ENCODE peak calls at places on chromosomes 3 and 15, in six cellular contexts. L, X, K, M, N and T are unnamed samples. For H3K4me1, the result is how much of the 10 kb centered on the place peaks cover.

GRCh38 chr3:39383190-39383912 is at the start of gene SLC25A38:
- DNase-seq in L (peak), X (peak), K (peak), M (peak), N (peak), T (peak)

GRCh38 chr3:114527036-114527644 is 233.3 kb downstream of the TIGIT start:
- DNase-seq in L (no peak), X (no peak), K (no peak), M (peak), N (no peak), T (no peak)

GRCh38 chr3:37691213-37691830 is 170.4 kb upstream of the CTDSPL start:
- DNase-seq in L (no peak), X (no peak), K (no peak), M (no peak), N (no peak), T (no peak)

GRCh38 chr15:38651328-38652038 is 86.9 kb upstream of the RASGRP1 start:
- DNase-seq in L (no peak), X (no peak), K (no peak), M (no peak), N (no peak), T (no peak)

GRCh38 chr3:173586176-173586575 is 188.6 kb downstream of the NLGN1 start:
- DNase-seq in L (no peak), X (no peak), K (no peak), M (no peak), N (no peak), T (no peak)

GRCh38 chr3:104873331-104873730 is 493.4 kb upstream of the ALCAM start:
- DNase-seq in L (no peak), X (no peak), K (no peak), M (no peak), N (no peak), T (no peak)

GRCh38 chr3:89504432-89504831 is 397.0 kb downstream of the EPHA3 start:
- DNase-seq in L (no peak), X (no peak), K (no peak), M (no peak), N (no peak), T (no peak)

GRCh38 chr3:124178531-124178930 is 186.6 kb upstream of the ROPN1 start:
- DNase-seq in L (no peak), X (no peak), K (no peak), M (no peak), N (no peak), T (no peak)

GRCh38 chr3:179100652-179101051 is 29.0 kb upstream of the ZMAT3 start:
- DNase-seq in L (no peak), X (no peak), K (no peak), M (no peak), N (peak), T (no peak)

GRCh38 chr3:31952205-31952604 is 28.9 kb downstream of the OSBPL10 start:
- DNase-seq in L (no peak), X (no peak), K (no peak), M (no peak), N (no peak), T (no peak)

GRCh38 chr15:81194723-81195122 is 2.0 kb upstream of the IL16 start:
- DNase-seq in L (no peak), X (no peak), K (no peak), M (no peak), N (no peak), T (no peak)

GRCh38 chr15:22954326-22954725 is 25.8 kb downstream of the CYFIP1 start:
- DNase-seq in L (peak), X (no peak), K (no peak), M (no peak), N (no peak), T (no peak)

GRCh38 chr15:22954798-22955543 is 25.2 kb downstream of the CYFIP1 start:
- DNase-seq in L (peak), X (no peak), K (no peak), M (no peak), N (no peak), T (no peak)

GRCh38 chr15:22956257-22956979 is 23.8 kb downstream of the CYFIP1 start:
- DNase-seq in L (peak), X (peak), K (no peak), M (peak), N (peak), T (no peak)

GRCh38 chr15:22956980-22957264 is 23.2 kb downstream of the CYFIP1 start:
- DNase-seq in L (peak), X (no peak), K (no peak), M (no peak), N (no peak), T (no peak)

GRCh38 chr15:22955544-22956085 is 24.6 kb downstream of the CYFIP1 start:
- DNase-seq in L (peak), X (no peak), K (no peak), M (no peak), N (no peak), T (no peak)
- H3K4me1 ChIP-seq in L (half or more), X (half or more), K (under half), M (under half), N (under half), T (half or more)

GRCh38 chr15:85477730-85478129 is 97.3 kb downstream of the AKAP13 start:
- DNase-seq in L (no peak), X (no peak), K (no peak), M (no peak), N (peak), T (no peak)

GRCh38 chr15:85475317-85475701 is 94.9 kb downstream of the AKAP13 start:
- DNase-seq in L (no peak), X (no peak), K (no peak), M (no peak), N (no peak), T (no peak)

GRCh38 chr15:85475711-85476110 is 95.3 kb downstream of the AKAP13 start:
- DNase-seq in L (no peak), X (no peak), K (no peak), M (no peak), N (no peak), T (no peak)

GRCh38 chr15:85479071-85479647 is 98.8 kb downstream of the AKAP13 start:
- DNase-seq in L (no peak), X (no peak), K (peak), M (no peak), N (peak), T (no peak)

GRCh38 chr15:85477061-85477460 is 96.7 kb downstream of the AKAP13 start:
- DNase-seq in L (no peak), X (no peak), K (no peak), M (no peak), N (no peak), T (no peak)
- H3K4me3 ChIP-seq in L (no peak), X (no peak), K (no peak), M (no peak), N (no peak), T (no peak)

DNA sequence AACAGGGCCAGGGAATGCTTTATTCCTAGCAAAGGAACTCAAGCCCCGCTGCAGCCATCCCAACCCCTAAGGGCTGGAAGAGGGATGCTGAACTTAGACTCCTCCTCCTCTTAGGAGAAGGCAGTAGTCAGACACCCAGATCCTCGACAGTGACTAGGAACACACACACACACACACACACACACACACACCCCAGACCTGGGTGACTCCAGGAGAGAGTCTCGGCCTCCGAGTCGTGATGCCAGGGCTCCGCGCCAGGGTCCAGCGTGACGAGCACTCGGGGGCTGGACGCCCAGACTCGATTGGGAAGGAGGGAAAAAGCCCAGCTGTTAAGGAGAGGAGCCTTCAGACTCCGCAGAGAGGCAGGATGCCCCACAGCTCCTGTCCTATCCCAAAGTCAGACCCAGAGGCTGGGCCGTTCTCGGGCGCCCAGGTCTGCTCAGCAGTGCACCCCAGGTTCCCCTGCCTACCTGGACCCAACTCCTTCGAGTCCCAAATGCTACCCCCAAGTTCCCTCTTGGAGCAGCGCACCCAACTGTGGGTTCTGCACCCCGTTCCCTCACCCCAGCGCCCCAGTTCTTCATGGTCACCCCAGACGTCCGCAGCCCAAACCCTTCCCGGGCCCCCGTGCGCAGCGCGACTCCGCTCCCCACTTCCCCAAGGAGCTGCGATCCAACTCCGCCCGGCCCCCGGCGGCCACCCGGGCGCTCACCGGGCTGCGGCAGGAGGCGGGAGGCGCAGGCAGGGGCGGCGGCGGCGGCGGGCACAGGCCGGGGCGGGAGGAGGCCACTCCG is 421 bp downstream of the BMF start:
- DNase-seq in L (peak), X (peak), K (no peak), M (peak), N (peak), T (peak)
- H3K4me1 ChIP-seq in L (half or more), X (under half), K (under half), M (half or more), N (under half), T (under half)

GRCh38 chr15:93089855-93090305 is 869 bp upstream of the RGMA start:
- DNase-seq in L (peak), X (peak), K (no peak), M (peak), N (no peak), T (no peak)
- H3K4me3 ChIP-seq in L (peak), X (peak), K (no peak), M (peak), N (no peak), T (peak)

DNA sequence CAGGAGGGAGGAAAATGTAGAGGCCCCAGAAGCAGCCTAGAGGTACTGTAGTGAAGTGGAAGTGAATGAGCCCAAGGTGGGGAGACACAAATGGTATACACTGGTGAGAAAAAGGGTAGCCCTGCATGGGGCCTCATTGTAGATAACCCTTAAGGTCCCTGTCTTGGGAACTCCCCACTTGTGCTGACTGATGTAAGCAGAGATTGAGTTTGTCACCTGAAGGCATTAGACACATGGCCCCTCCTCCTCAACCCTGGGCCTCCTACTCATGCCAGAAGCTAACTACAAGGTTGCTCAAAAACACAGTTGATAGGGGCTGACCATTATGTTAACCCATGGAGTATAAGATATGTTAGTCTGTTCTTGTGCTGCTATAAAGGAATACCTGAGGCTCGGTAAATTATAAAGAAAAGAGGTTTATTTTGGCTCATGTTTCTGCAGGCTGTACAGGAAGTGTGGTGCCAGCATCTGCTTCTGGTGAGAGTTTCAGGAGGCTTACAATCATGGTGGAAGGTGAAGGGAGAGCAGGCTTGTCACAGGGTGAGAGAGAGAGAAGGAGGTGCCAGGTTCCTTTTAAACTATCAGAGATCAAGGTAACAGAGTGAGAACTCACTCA is 84.6 kb upstream of the RNU6-1 start:
- DNase-seq in L (no peak), X (no peak), K (no peak), M (no peak), N (no peak), T (no peak)
- H3K4me1 ChIP-seq in L (under half), X (under half), K (under half), M (under half), N (under half), T (under half)

DNA sequence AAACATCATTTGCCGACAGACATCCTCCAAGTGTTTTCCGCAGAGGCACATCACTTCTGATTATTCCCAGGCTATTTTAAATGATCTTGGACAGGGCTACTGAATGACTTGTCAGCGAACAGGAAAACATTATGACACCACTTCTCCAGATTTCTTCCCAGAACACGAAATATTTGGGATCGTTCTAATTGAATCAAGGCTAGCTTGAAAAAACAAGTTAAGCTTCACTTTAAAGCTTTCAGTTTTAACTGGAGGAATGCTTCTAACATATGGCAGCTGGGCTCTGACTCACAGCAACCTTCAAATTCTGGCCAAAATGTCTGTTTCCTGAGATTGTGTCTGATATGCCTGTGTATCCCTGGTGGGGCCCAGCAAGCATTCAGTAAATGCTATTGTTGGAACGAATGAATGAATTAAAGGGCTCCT is 127.0 kb upstream of the ICE2 start:
- DNase-seq in L (no peak), X (no peak), K (no peak), M (no peak), N (peak), T (no peak)
- H3K4me3 ChIP-seq in L (no peak), X (peak), K (no peak), M (no peak), N (no peak), T (no peak)

DNA sequence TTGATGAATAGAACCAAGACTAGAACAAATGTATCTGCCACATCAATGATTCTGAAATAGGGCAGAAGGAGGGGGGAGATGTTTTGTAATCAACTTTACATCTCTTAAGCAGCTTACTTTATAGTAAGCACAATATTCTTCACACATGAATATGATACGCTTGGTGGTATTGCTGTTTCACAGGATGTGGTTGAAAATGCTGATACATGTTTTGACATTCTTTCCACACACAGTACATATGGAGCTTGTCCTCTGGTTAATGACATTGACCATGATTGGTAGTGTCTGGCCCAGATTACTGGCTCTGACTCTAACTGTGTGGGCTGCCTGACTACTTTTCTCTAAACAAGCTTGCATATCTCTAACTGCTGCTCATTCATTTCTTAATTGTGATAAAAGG is 168.9 kb downstream of the KLHL25 start:
- DNase-seq in L (no peak), X (no peak), K (no peak), M (no peak), N (peak), T (no peak)
- H3K4me1 ChIP-seq in L (half or more), X (half or more), K (under half), M (under half), N (under half), T (half or more)

GRCh38 chr15:49423906-49424520 is 971 bp downstream of the FGF7 start:
- DNase-seq in L (no peak), X (no peak), K (no peak), M (no peak), N (no peak), T (no peak)
- H3K4me3 ChIP-seq in L (peak), X (peak), K (no peak), M (no peak), N (no peak), T (peak)